ENCODE peak calls at places on chromosomes 16 and 17, in seven cellular contexts. W is lower lobe of right lung, K is fibroblast of the aortic adventitia, I is WTC11, N is uterus, L is cardiac fibroblast, A is pancreas. O is an unnamed sample.

GRCh38 chr17:7862692-7863437 is 5.1 kb downstream of the CYB5D1 start:
- DNase-seq in A (peak), W (no peak), I (peak), L (peak), K (peak), N (peak), O (no peak)

GRCh38 chr17:83061586-83061985 is 17.8 kb upstream of the METRNL start:
- DNase-seq in W (no peak), A (no peak), I (no peak), N (no peak), K (no peak), L (no peak), O (no peak)

GRCh38 chr16:11089504-11090124 is 145.2 kb downstream of the CLEC16A start:
- DNase-seq in N (peak), I (no peak), K (peak), L (no peak), W (peak), A (no peak), O (no peak)

GRCh38 chr17:7034955-7035590 is 742 bp upstream of the SLC16A13 start:
- DNase-seq in W (no peak), I (no peak), K (no peak), A (no peak), N (no peak), L (no peak), O (no peak)

GRCh38 chr16:1420111-1420539 is 422 bp downstream of the UQCC4 start:
- DNase-seq in A (no peak), N (no peak), W (no peak), L (no peak), K (no peak), I (no peak), O (no peak)

GRCh38 chr17:13765701-13766100 is 164.0 kb upstream of the HS3ST3A1 start:
- DNase-seq in N (no peak), W (no peak), K (no peak), L (no peak), I (no peak), A (no peak), O (peak)

GRCh38 chr17:63425478-63425877 is 20.6 kb downstream of the CYB561 start:
- DNase-seq in N (peak), I (peak), L (peak), W (peak), K (peak), A (peak), O (peak)

GRCh38 chr16:81035975-81036750 is 521 bp downstream of the ATMIN start:
- DNase-seq in L (peak), A (peak), N (no peak), K (peak), I (peak), W (peak), O (peak)

GRCh38 chr16:67530013-67530939 is 1.6 kb downstream of the RIPOR1 start:
- DNase-seq in N (peak), K (peak), L (peak), A (peak), I (peak), W (peak), O (peak)

GRCh38 chr17:34637041-34637547 is 57.7 kb downstream of the TMEM132E start:
- DNase-seq in A (no peak), L (no peak), I (no peak), K (no peak), N (no peak), W (peak), O (no peak)

GRCh38 chr16:81575834-81576233 is 131.2 kb downstream of the CMIP start:
- DNase-seq in I (no peak), W (no peak), A (no peak), L (no peak), K (no peak), N (no peak), O (no peak)

GRCh38 chr17:28667870-28668269 is 5.9 kb downstream of the SUPT6H start:
- DNase-seq in I (no peak), L (no peak), A (no peak), K (no peak), W (no peak), N (no peak), O (no peak)

GRCh38 chr17:50072925-50073324 is 17.0 kb downstream of the ITGA3 start:
- DNase-seq in L (no peak), A (no peak), K (no peak), I (no peak), N (no peak), W (no peak), O (no peak)

GRCh38 chr17:54882371-54882770 is 18.3 kb upstream of the TOM1L1 start:
- DNase-seq in N (no peak), L (no peak), I (no peak), A (no peak), K (peak), W (no peak), O (no peak)

GRCh38 chr17:34578656-34579016 is 746 bp upstream of the TMEM132E start:
- DNase-seq in I (no peak), A (no peak), N (no peak), W (no peak), K (no peak), L (no peak), O (no peak)

GRCh38 chr17:13503526-13503925 is 98.2 kb downstream of the HS3ST3A1 start:
- DNase-seq in A (no peak), N (no peak), L (no peak), W (no peak), K (no peak), I (no peak), O (no peak)

GRCh38 chr17:34299017-34299416 is 13.5 kb downstream of the CCL11 start:
- DNase-seq in W (no peak), K (no peak), N (no peak), L (peak), A (no peak), I (no peak), O (peak)

GRCh38 chr16:66379571-66379941 is 13.1 kb downstream of the CDH5 start:
- DNase-seq in L (no peak), W (no peak), I (no peak), K (no peak), A (no peak), N (no peak), O (no peak)

GRCh38 chr17:57424273-57424672 is 167.9 kb downstream of the MSI2 start:
- DNase-seq in W (no peak), I (no peak), N (no peak), L (no peak), K (no peak), A (no peak), O (no peak)

GRCh38 chr17:43543771-43544575 is 2.2 kb downstream of the ETV4 start:
- DNase-seq in A (no peak), N (no peak), I (peak), L (no peak), K (no peak), W (no peak), O (no peak)

GRCh38 chr16:83878838-83879237 is 20.1 kb upstream of the MLYCD start:
- DNase-seq in A (no peak), I (no peak), N (no peak), L (peak), W (no peak), K (peak), O (peak)

GRCh38 chr16:66549284-66550131 is at the start of gene TK2:
- DNase-seq in N (peak), I (peak), W (peak), K (no peak), L (peak), A (peak), O (peak)

GRCh38 chr16:88390760-88391496 is 8.2 kb downstream of the ZNF469 start:
- DNase-seq in K (no peak), I (no peak), A (no peak), W (no peak), N (no peak), L (no peak), O (no peak)

GRCh38 chr17:61159415-61159814 is 240.2 kb upstream of the TBX2 start:
- DNase-seq in I (no peak), W (no peak), A (no peak), L (peak), K (no peak), N (no peak), O (no peak)

GRCh38 chr16:12256880-12257279 is 280.3 kb downstream of the SNX29 start:
- DNase-seq in N (no peak), I (no peak), K (no peak), W (no peak), A (no peak), L (no peak), O (no peak)

GRCh38 chr16:50360779-50361178 is 8.0 kb downstream of the BRD7 start:
- DNase-seq in L (peak), N (no peak), A (no peak), W (no peak), K (peak), I (no peak), O (no peak)
- TF ChIP-seq CTCF in L (no peak), N (no peak), A (no peak), W (no peak), K (no peak), I (no peak), O (no peak)

GRCh38 chr16:15822957-15823356 is 33.9 kb downstream of the MYH11 start:
- DNase-seq in K (no peak), L (no peak), N (peak), A (peak), W (no peak), I (no peak), O (no peak)
- TF ChIP-seq CTCF in K (no peak), L (no peak), N (no peak), A (no peak), W (no peak), I (no peak), O (no peak)

GRCh38 chr16:85054948-85055502 is 27.4 kb downstream of the KIAA0513 start:
- DNase-seq in W (no peak), N (no peak), I (no peak), A (no peak), K (no peak), L (no peak), O (no peak)

GRCh38 chr16:85057212-85057889 is 29.8 kb downstream of the KIAA0513 start:
- DNase-seq in I (peak), L (no peak), A (no peak), K (no peak), W (no peak), N (no peak), O (no peak)

GRCh38 chr16:85055503-85056210 is 28.1 kb downstream of the KIAA0513 start:
- DNase-seq in K (peak), W (peak), A (peak), I (no peak), L (peak), N (peak), O (peak)

GRCh38 chr16:85057948-85058347 is 30.4 kb downstream of the KIAA0513 start:
- DNase-seq in W (no peak), I (no peak), K (no peak), A (no peak), N (no peak), L (no peak), O (no peak)

GRCh38 chr16:85056211-85056748 is 28.7 kb downstream of the KIAA0513 start:
- DNase-seq in W (no peak), A (no peak), L (peak), N (peak), K (peak), I (peak), O (no peak)
- TF ChIP-seq CTCF in W (peak), A (no peak), L (peak), N (no peak), K (peak), I (no peak), O (peak)

GRCh38 chr17:78343099-78343432 is 16.8 kb downstream of the SOCS3 start:
- DNase-seq in A (peak), W (peak), I (no peak), N (peak), L (peak), K (peak), O (peak)
- TF ChIP-seq CTCF in A (no peak), W (no peak), I (no peak), N (no peak), L (no peak), K (no peak), O (no peak)